ENCODE peak calls at places on chromosome 22, in six cellular contexts. Z is astrocyte of the cerebellum, H is bronchial epithelial cell, M is HCT116, A is fibroblast of lung, N is lower lobe of right lung. Q is an unnamed sample.

GRCh38 chr22:45425531-45426265 is 12.2 kb downstream of the RIBC2 start:
- DNase-seq in Z (no peak), H (no peak), M (no peak), A (no peak), N (no peak), Q (no peak)

GRCh38 chr22:32083000-32083399 is 39.9 kb downstream of the SLC5A1 start:
- DNase-seq in Z (no peak), H (no peak), M (no peak), A (no peak), N (no peak), Q (no peak)

GRCh38 chr22:41442240-41442792 is 4.3 kb downstream of the TOB2 start:
- DNase-seq in Z (no peak), H (no peak), M (no peak), A (no peak), N (no peak), Q (no peak)

GRCh38 chr22:45308624-45309421 is 911 bp upstream of the FAM118A start:
- DNase-seq in Z (no peak), H (no peak), M (peak), A (no peak), N (no peak), Q (no peak)

GRCh38 chr22:18154821-18155390 is 4.9 kb downstream of the USP18 start:
- DNase-seq in Z (no peak), H (no peak), M (no peak), A (no peak), N (no peak), Q (no peak)

GRCh38 chr22:43990044-43990443 is 34.1 kb upstream of the PARVB start:
- DNase-seq in Z (no peak), H (no peak), M (no peak), A (no peak), N (peak), Q (no peak)

GRCh38 chr22:44182591-44183588 is 2.2 kb downstream of the PARVG start:
- DNase-seq in Z (no peak), H (no peak), M (no peak), A (no peak), N (peak), Q (no peak)

GRCh38 chr22:19962246-19962908 is 20.8 kb upstream of the TXNRD2 start:
- DNase-seq in Z (no peak), H (peak), M (peak), A (peak), N (peak), Q (no peak)

GRCh38 chr22:47201186-47201995 is 438.9 kb downstream of the TBC1D22A start:
- DNase-seq in Z (no peak), H (no peak), M (no peak), A (no peak), N (no peak), Q (no peak)

GRCh38 chr22:48907591-48907990 is 920.1 kb downstream of the BRD1 start:
- DNase-seq in Z (no peak), H (no peak), M (no peak), A (no peak), N (no peak), Q (no peak)

GRCh38 chr22:46619830-46620501 is at the start of gene GRAMD4:
- DNase-seq in Z (peak), H (no peak), M (no peak), A (no peak), N (no peak), Q (no peak)

GRCh38 chr22:19701420-19702145 is 12.7 kb upstream of the SEPTIN5 start:
- DNase-seq in Z (no peak), H (no peak), M (no peak), A (no peak), N (no peak), Q (no peak)

GRCh38 chr22:40533712-40534378 is 102.7 kb downstream of the MRTFA start:
- DNase-seq in Z (no peak), H (peak), M (no peak), A (peak), N (no peak), Q (no peak)

GRCh38 chr22:39900306-39901227 is at the start of gene GRAP2:
- DNase-seq in Z (no peak), H (no peak), M (no peak), A (no peak), N (no peak), Q (no peak)

GRCh38 chr22:44608606-44609226 is 93.3 kb upstream of the PRR5 start:
- DNase-seq in Z (no peak), H (no peak), M (no peak), A (no peak), N (peak), Q (no peak)

GRCh38 chr22:21764038-21764804 is 28.6 kb upstream of the YPEL1 start:
- DNase-seq in Z (no peak), H (no peak), M (no peak), A (no peak), N (no peak), Q (no peak)

GRCh38 chr22:20959578-20960461 is 7.2 kb upstream of the AIFM3 start:
- DNase-seq in Z (no peak), H (no peak), M (no peak), A (no peak), N (no peak), Q (no peak)

GRCh38 chr22:38697055-38697980 is 3.4 kb downstream of the JOSD1 start:
- DNase-seq in Z (no peak), H (no peak), M (no peak), A (peak), N (no peak), Q (no peak)

GRCh38 chr22:22110548-22111266 is 128.1 kb upstream of the TOP3B start:
- DNase-seq in Z (peak), H (peak), M (peak), A (peak), N (no peak), Q (peak)

GRCh38 chr22:27980424-27981148 is 61.5 kb upstream of the PITPNB start:
- DNase-seq in Z (no peak), H (no peak), M (no peak), A (no peak), N (no peak), Q (no peak)

GRCh38 chr22:50219800-50220602 is 19.2 kb downstream of the SELENOO start:
- DNase-seq in Z (no peak), H (no peak), M (no peak), A (no peak), N (peak), Q (no peak)

GRCh38 chr22:17982572-17983141 is 41.7 kb downstream of the MICAL3 start:
- DNase-seq in Z (no peak), H (no peak), M (no peak), A (no peak), N (no peak), Q (no peak)

GRCh38 chr22:38921126-38921525 is 36.3 kb upstream of the APOBEC3A start:
- DNase-seq in Z (no peak), H (peak), M (peak), A (no peak), N (peak), Q (no peak)

GRCh38 chr22:20302438-20303228 is 17.2 kb downstream of the DGCR6L start:
- DNase-seq in Z (no peak), H (no peak), M (no peak), A (no peak), N (no peak), Q (no peak)

GRCh38 chr22:30127749-30128166 is 47.5 kb downstream of the HORMAD2 start:
- DNase-seq in Z (peak), H (no peak), M (no peak), A (peak), N (no peak), Q (peak)

GRCh38 chr22:30117256-30117655 is 37.0 kb downstream of the HORMAD2 start:
- DNase-seq in Z (no peak), H (no peak), M (no peak), A (no peak), N (no peak), Q (no peak)

GRCh38 chr22:30123463-30123862 is 43.2 kb downstream of the HORMAD2 start:
- DNase-seq in Z (no peak), H (no peak), M (no peak), A (no peak), N (no peak), Q (no peak)

GRCh38 chr22:30116362-30117117 is 36.3 kb downstream of the HORMAD2 start:
- DNase-seq in Z (peak), H (peak), M (no peak), A (peak), N (no peak), Q (peak)

GRCh38 chr22:30121988-30122387 is 41.7 kb downstream of the HORMAD2 start:
- DNase-seq in Z (no peak), H (no peak), M (no peak), A (no peak), N (no peak), Q (no peak)
- H3K4me3 ChIP-seq in Z (no peak), H (no peak), M (no peak), A (no peak), N (no peak), Q (no peak)

GRCh38 chr22:29890760-29891159 is 7.8 kb downstream of the MTMR3 start:
- DNase-seq in Z (no peak), H (no peak), M (no peak), A (no peak), N (no peak), Q (no peak)
- H3K4me3 ChIP-seq in Z (no peak), H (no peak), M (no peak), A (no peak), N (no peak), Q (no peak)

GRCh38 chr22:42621505-42622002 is 6.9 kb upstream of the POLDIP3 start:
- DNase-seq in Z (no peak), H (peak), M (peak), A (peak), N (peak), Q (no peak)

GRCh38 chr22:42622061-42622710 is 7.5 kb upstream of the POLDIP3 start:
- DNase-seq in Z (no peak), H (no peak), M (no peak), A (no peak), N (no peak), Q (no peak)

GRCh38 chr22:42619261-42620063 is 4.8 kb upstream of the POLDIP3 start:
- DNase-seq in Z (no peak), H (no peak), M (no peak), A (no peak), N (no peak), Q (no peak)

GRCh38 chr22:42617155-42617983 is 2.7 kb upstream of the POLDIP3 start:
- DNase-seq in Z (no peak), H (no peak), M (no peak), A (no peak), N (no peak), Q (no peak)

GRCh38 chr22:42620084-42620483 is 5.4 kb upstream of the POLDIP3 start:
- DNase-seq in Z (no peak), H (no peak), M (no peak), A (no peak), N (no peak), Q (no peak)
- H3K4me3 ChIP-seq in Z (no peak), H (no peak), M (no peak), A (no peak), N (no peak), Q (no peak)

GRCh38 chr22:37562049-37562784 is 1.9 kb downstream of the CDC42EP1 start:
- DNase-seq in Z (no peak), H (no peak), M (no peak), A (no peak), N (no peak), Q (no peak)
- H3K4me3 ChIP-seq in Z (peak), H (peak), M (peak), A (peak), N (peak), Q (peak)

DNA sequence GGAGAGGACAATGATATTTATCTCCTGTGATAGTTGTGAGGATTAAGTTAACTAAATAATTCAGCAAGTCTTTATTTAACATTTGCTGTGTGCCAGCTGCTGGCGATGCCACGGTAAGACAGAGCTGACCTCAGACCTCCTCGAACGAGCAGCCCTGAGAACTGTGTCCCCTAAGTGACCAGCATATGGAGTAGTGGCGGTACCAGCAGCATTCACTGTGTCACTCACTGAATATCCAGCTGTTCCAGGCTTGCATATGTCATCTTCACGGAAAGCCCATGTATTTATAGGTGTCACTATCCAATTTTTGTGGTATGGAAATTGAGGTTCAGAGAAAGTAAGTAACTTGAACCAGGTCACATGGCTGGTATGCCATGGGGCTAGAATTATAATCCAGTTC is 49.6 kb upstream of the MYO18B start:
- DNase-seq in Z (no peak), H (no peak), M (no peak), A (no peak), N (no peak), Q (no peak)
- H3K4me3 ChIP-seq in Z (no peak), H (no peak), M (no peak), A (no peak), N (no peak), Q (no peak)

GRCh38 chr22:23119492-23120414 is 22.0 kb downstream of the RSPH14 start:
- DNase-seq in Z (no peak), H (no peak), M (no peak), A (no peak), N (no peak), Q (no peak)
- H3K4me3 ChIP-seq in Z (no peak), H (no peak), M (no peak), A (no peak), N (no peak), Q (no peak)

GRCh38 chr22:35547993-35548761 is 7.5 kb downstream of the RASD2 start:
- DNase-seq in Z (no peak), H (no peak), M (no peak), A (no peak), N (no peak), Q (no peak)
- H3K4me3 ChIP-seq in Z (no peak), H (no peak), M (no peak), A (no peak), N (no peak), Q (no peak)

GRCh38 chr22:29842172-29842571 is 4.1 kb upstream of the ASCC2 start:
- DNase-seq in Z (no peak), H (no peak), M (no peak), A (no peak), N (no peak), Q (no peak)
- H3K4me3 ChIP-seq in Z (no peak), H (no peak), M (no peak), A (no peak), N (no peak), Q (no peak)